ENCODE peak calls at places on chromosome 7, in six cellular contexts. One of them, this sample, is unnamed.
A peak's percentile ranks its signal among the peaks of the same experiment; 100 is the strongest.

GRCh38 chr7:116862234-116863167 is at the start of gene CAPZA2:
- DNase-seq in fibroblast of mammary gland: peak; percentile 80
- DNase-seq in AG04450: peak; percentile 55
- DNase-seq in B cell: peak; percentile 100
- DNase-seq in fibroblast of lung: peak; percentile 89
- DNase-seq in WERI-Rb-1: peak; percentile 92
- DNase-seq in this sample: peak; percentile 97

GRCh38 chr7:16652255-16652583 is 6.2 kb downstream of the BZW2 start:
- DNase-seq in B cell: no peak
- DNase-seq in fibroblast of mammary gland: peak; percentile 59
- DNase-seq in AG04450: no peak
- DNase-seq in WERI-Rb-1: no peak
- DNase-seq in fibroblast of lung: no peak
- DNase-seq in this sample: no peak

GRCh38 chr7:136067277-136067676 is 90.1 kb upstream of the MTPN start:
- DNase-seq in AG04450: no peak
- DNase-seq in fibroblast of lung: no peak
- DNase-seq in B cell: no peak
- DNase-seq in fibroblast of mammary gland: no peak
- DNase-seq in WERI-Rb-1: no peak
- DNase-seq in this sample: no peak

GRCh38 chr7:75951506-75951905 is 36.6 kb downstream of the POR start:
- DNase-seq in fibroblast of mammary gland: peak; percentile 89
- DNase-seq in B cell: no peak
- DNase-seq in fibroblast of lung: peak; percentile 84
- DNase-seq in AG04450: peak; percentile 13
- DNase-seq in WERI-Rb-1: no peak
- DNase-seq in this sample: no peak

GRCh38 chr7:34653787-34654186 is 4.2 kb upstream of the NPSR1 start:
- DNase-seq in WERI-Rb-1: no peak
- DNase-seq in AG04450: no peak
- DNase-seq in B cell: no peak
- DNase-seq in fibroblast of mammary gland: no peak
- DNase-seq in fibroblast of lung: no peak
- DNase-seq in this sample: no peak

GRCh38 chr7:95527033-95527775 is 41.5 kb downstream of the ASB4 start:
- DNase-seq in B cell: peak; percentile 56
- DNase-seq in fibroblast of mammary gland: peak; percentile 64
- DNase-seq in WERI-Rb-1: peak; percentile 50
- DNase-seq in fibroblast of lung: peak; percentile 66
- DNase-seq in AG04450: no peak
- DNase-seq in this sample: peak; percentile 55

GRCh38 chr7:155458317-155459132 is 596 bp downstream of the EN2 start:
- DNase-seq in B cell: peak; percentile 71
- DNase-seq in AG04450: no peak
- DNase-seq in fibroblast of lung: no peak
- DNase-seq in fibroblast of mammary gland: no peak
- DNase-seq in WERI-Rb-1: no peak
- DNase-seq in this sample: peak; percentile 26

GRCh38 chr7:130940907-130941306 is 206.9 kb upstream of the KLF14 start:
- DNase-seq in B cell: no peak
- DNase-seq in fibroblast of mammary gland: no peak
- DNase-seq in WERI-Rb-1: no peak
- DNase-seq in AG04450: no peak
- DNase-seq in fibroblast of lung: peak; percentile 39
- DNase-seq in this sample: no peak

GRCh38 chr7:17144313-17144712 is 154.1 kb upstream of the AHR start:
- DNase-seq in WERI-Rb-1: no peak
- DNase-seq in AG04450: no peak
- DNase-seq in fibroblast of mammary gland: peak; percentile 78
- DNase-seq in B cell: no peak
- DNase-seq in fibroblast of lung: no peak
- DNase-seq in this sample: no peak

GRCh38 chr7:154744226-154744860 is 258.6 kb downstream of the PAXIP1 start:
- DNase-seq in WERI-Rb-1: peak; percentile 46
- DNase-seq in fibroblast of mammary gland: no peak
- DNase-seq in B cell: no peak
- DNase-seq in fibroblast of lung: no peak
- DNase-seq in AG04450: no peak
- DNase-seq in this sample: peak; percentile 25

GRCh38 chr7:116554911-116555310 is 30.1 kb downstream of the CAV1 start:
- DNase-seq in AG04450: no peak
- DNase-seq in fibroblast of lung: no peak
- DNase-seq in B cell: no peak
- DNase-seq in fibroblast of mammary gland: no peak
- DNase-seq in WERI-Rb-1: no peak
- DNase-seq in this sample: no peak

GRCh38 chr7:82384779-82385178 is 58.8 kb downstream of the CACNA2D1 start:
- DNase-seq in B cell: no peak
- DNase-seq in WERI-Rb-1: no peak
- DNase-seq in AG04450: no peak
- DNase-seq in fibroblast of mammary gland: no peak
- DNase-seq in fibroblast of lung: no peak
- DNase-seq in this sample: no peak

GRCh38 chr7:930975-931758 is 23.3 kb downstream of the ADAP1 start:
- DNase-seq in fibroblast of mammary gland: no peak
- DNase-seq in AG04450: no peak
- DNase-seq in WERI-Rb-1: no peak
- DNase-seq in B cell: no peak
- DNase-seq in fibroblast of lung: no peak
- DNase-seq in this sample: no peak

GRCh38 chr7:7869036-7869435 is 99.6 kb upstream of the GLCCI1 start:
- DNase-seq in AG04450: no peak
- DNase-seq in B cell: no peak
- DNase-seq in fibroblast of lung: no peak
- DNase-seq in fibroblast of mammary gland: no peak
- DNase-seq in WERI-Rb-1: no peak
- DNase-seq in this sample: no peak

GRCh38 chr7:13778967-13779366 is 210.5 kb downstream of the ETV1 start:
- DNase-seq in WERI-Rb-1: no peak
- DNase-seq in AG04450: no peak
- DNase-seq in B cell: no peak
- DNase-seq in fibroblast of lung: peak; percentile 21
- DNase-seq in fibroblast of mammary gland: peak; percentile 25
- DNase-seq in this sample: peak; percentile 73

GRCh38 chr7:124723012-124723411 is 42.6 kb downstream of the GPR37 start:
- DNase-seq in B cell: no peak
- DNase-seq in fibroblast of lung: peak; percentile 60
- DNase-seq in WERI-Rb-1: no peak
- DNase-seq in fibroblast of mammary gland: peak; percentile 27
- DNase-seq in AG04450: no peak
- DNase-seq in this sample: peak; percentile 5

GRCh38 chr7:127844165-127844564 is 187.1 kb downstream of the LRRC4 start:
- DNase-seq in AG04450: no peak
- DNase-seq in fibroblast of mammary gland: no peak
- DNase-seq in fibroblast of lung: no peak
- DNase-seq in B cell: no peak
- DNase-seq in WERI-Rb-1: peak; percentile 24
- DNase-seq in this sample: no peak

GRCh38 chr7:55026867-55027490 is 8.2 kb downstream of the EGFR start:
- DNase-seq in AG04450: no peak
- DNase-seq in B cell: no peak
- DNase-seq in fibroblast of mammary gland: peak; percentile 50
- DNase-seq in WERI-Rb-1: no peak
- DNase-seq in fibroblast of lung: no peak
- DNase-seq in this sample: peak; percentile 42

GRCh38 chr7:117808273-117808868 is 64.9 kb downstream of the CTTNBP2 start:
- DNase-seq in fibroblast of lung: peak; percentile 64
- DNase-seq in fibroblast of mammary gland: peak; percentile 55
- DNase-seq in WERI-Rb-1: no peak
- DNase-seq in AG04450: no peak
- DNase-seq in B cell: no peak
- DNase-seq in this sample: no peak

GRCh38 chr7:38975944-38976392 is 1.7 kb upstream of the POU6F2 start:
- DNase-seq in fibroblast of mammary gland: no peak
- DNase-seq in AG04450: no peak
- DNase-seq in B cell: no peak
- DNase-seq in fibroblast of lung: no peak
- DNase-seq in WERI-Rb-1: no peak
- DNase-seq in this sample: no peak

GRCh38 chr7:22856437-22856836 is 33.8 kb upstream of the TOMM7 start:
- DNase-seq in B cell: no peak
- DNase-seq in fibroblast of lung: no peak
- DNase-seq in fibroblast of mammary gland: no peak
- DNase-seq in WERI-Rb-1: no peak
- DNase-seq in AG04450: no peak
- DNase-seq in this sample: no peak

GRCh38 chr7:137572071-137572784 is 228.7 kb upstream of the PTN start:
- DNase-seq in AG04450: no peak
- DNase-seq in fibroblast of mammary gland: peak; percentile 23
- DNase-seq in fibroblast of lung: no peak
- DNase-seq in B cell: no peak
- DNase-seq in WERI-Rb-1: no peak
- DNase-seq in this sample: no peak

GRCh38 chr7:44449531-44449930 is 40.9 kb downstream of the NUDCD3 start:
- DNase-seq in fibroblast of mammary gland: peak; percentile 63
- DNase-seq in WERI-Rb-1: no peak
- DNase-seq in B cell: no peak
- DNase-seq in fibroblast of lung: peak; percentile 61
- DNase-seq in AG04450: no peak
- DNase-seq in this sample: no peak

GRCh38 chr7:75879771-75880184 is 944 bp downstream of the RHBDD2 start:
- DNase-seq in WERI-Rb-1: no peak
- DNase-seq in AG04450: no peak
- DNase-seq in fibroblast of mammary gland: peak; percentile 38
- DNase-seq in fibroblast of lung: peak; percentile 67
- DNase-seq in B cell: no peak
- DNase-seq in this sample: no peak

GRCh38 chr7:36474283-36475010 is 84.8 kb downstream of the ANLN start:
- DNase-seq in AG04450: no peak
- DNase-seq in B cell: no peak
- DNase-seq in fibroblast of mammary gland: peak; percentile 29
- DNase-seq in fibroblast of lung: no peak
- DNase-seq in WERI-Rb-1: no peak
- DNase-seq in this sample: no peak

GRCh38 chr7:1123721-1124120 is 35.8 kb downstream of the GPER1 start:
- DNase-seq in B cell: no peak
- DNase-seq in AG04450: peak; percentile 61
- DNase-seq in WERI-Rb-1: peak; percentile 45
- DNase-seq in fibroblast of mammary gland: peak; percentile 91
- DNase-seq in fibroblast of lung: peak; percentile 88
- DNase-seq in this sample: no peak

GRCh38 chr7:100483101-100483727 is 513 bp upstream of the NYAP1 start:
- DNase-seq in fibroblast of lung: peak; percentile 42
- DNase-seq in WERI-Rb-1: peak; percentile 74
- DNase-seq in AG04450: no peak
- DNase-seq in B cell: peak; percentile 95
- DNase-seq in fibroblast of mammary gland: no peak
- DNase-seq in this sample: peak; percentile 80

DNA sequence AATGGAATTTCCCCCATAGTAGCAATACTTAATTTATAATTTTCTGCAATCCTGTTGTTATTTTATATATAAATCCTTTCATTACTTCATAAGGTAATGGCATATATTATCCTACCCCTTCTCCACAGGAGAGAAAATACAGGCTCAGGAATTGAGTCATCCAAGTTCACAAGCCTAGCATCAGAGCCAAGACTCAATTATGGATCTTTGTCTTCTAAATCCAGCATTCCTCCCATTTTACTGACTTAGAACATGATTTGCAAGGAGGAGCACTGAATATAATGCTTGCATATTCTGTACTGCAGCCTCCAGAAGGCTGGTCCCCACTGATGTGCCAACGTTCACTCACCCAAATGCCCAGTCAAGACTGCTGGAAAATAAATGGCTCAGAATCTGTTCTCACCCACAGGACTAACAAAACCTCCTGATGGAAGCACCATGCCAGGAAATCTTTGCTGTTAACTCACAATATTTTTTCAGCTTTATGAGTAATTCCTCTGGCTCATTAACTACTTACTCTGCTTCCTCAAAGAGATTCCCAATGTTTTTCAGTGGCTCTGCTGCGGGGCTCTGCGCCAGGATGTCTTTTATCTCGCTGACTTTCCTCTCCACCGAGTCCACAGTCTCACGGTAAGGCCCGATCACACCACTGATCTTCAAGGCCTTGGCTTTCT is 48.6 kb downstream of the DLD start:
- DNase-seq in WERI-Rb-1: no peak
- DNase-seq in AG04450: no peak
- DNase-seq in fibroblast of lung: peak; percentile 79
- DNase-seq in fibroblast of mammary gland: peak; percentile 94
- DNase-seq in B cell: no peak
- DNase-seq in this sample: no peak
- TF ChIP-seq CTCF in WERI-Rb-1: no peak
- TF ChIP-seq CTCF in AG04450: no peak
- TF ChIP-seq CTCF in fibroblast of lung: no peak
- TF ChIP-seq CTCF in fibroblast of mammary gland: no peak
- TF ChIP-seq CTCF in B cell: no peak
- TF ChIP-seq CTCF in this sample: no peak

DNA sequence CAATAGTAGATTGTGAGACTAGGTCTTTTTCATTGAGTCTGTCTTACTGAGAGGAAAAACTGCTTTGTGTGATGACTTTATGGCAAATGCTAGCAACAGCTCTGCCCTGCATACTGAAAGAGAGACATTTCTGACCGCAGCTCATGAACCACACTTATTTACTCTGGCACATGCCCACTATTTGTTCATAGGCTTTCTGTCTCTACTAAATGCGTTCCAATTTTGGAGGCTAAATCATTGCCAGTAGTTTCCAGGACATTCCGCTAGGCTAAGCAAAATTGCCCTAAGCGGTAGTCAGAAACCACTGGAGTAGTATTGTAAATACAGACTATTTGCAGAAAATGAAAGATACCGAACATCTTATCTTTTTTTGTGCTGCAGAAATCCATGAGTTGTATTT is 55.6 kb upstream of the DLX6 start:
- DNase-seq in fibroblast of lung: no peak
- DNase-seq in WERI-Rb-1: no peak
- DNase-seq in fibroblast of mammary gland: peak; percentile 13
- DNase-seq in AG04450: no peak
- DNase-seq in B cell: no peak
- DNase-seq in this sample: no peak
- TF ChIP-seq CTCF in fibroblast of lung: no peak
- TF ChIP-seq CTCF in WERI-Rb-1: no peak
- TF ChIP-seq CTCF in fibroblast of mammary gland: no peak
- TF ChIP-seq CTCF in AG04450: no peak
- TF ChIP-seq CTCF in B cell: no peak
- TF ChIP-seq CTCF in this sample: no peak

GRCh38 chr7:10022957-10023356 is 950.7 kb upstream of the PHF14 start:
- DNase-seq in fibroblast of lung: peak; percentile 6
- DNase-seq in AG04450: no peak
- DNase-seq in WERI-Rb-1: peak; percentile 29
- DNase-seq in B cell: no peak
- DNase-seq in fibroblast of mammary gland: no peak
- DNase-seq in this sample: peak; percentile 73
- TF ChIP-seq CTCF in fibroblast of lung: no peak
- TF ChIP-seq CTCF in AG04450: no peak
- TF ChIP-seq CTCF in WERI-Rb-1: peak; percentile 30
- TF ChIP-seq CTCF in B cell: no peak
- TF ChIP-seq CTCF in fibroblast of mammary gland: no peak
- TF ChIP-seq CTCF in this sample: no peak

DNA sequence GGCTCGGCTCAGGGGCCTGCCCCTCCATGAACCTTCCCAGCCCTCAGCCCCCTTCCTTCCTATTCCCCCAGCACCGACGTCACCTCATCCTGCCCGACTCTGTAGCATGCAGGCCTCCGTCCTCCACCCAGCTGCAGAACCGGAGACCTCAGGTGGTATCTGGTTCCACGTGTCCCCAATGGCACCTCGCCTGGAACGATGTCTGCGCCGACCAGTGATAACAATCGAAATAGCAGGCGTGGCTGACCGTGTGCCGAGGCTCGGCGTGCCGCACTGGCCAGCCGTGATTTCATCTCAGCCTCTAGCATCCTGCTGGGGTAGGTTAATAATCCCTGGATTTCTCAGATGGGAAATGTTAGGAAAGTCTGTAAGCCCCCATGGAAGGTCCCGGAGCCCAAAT is 171.7 kb downstream of the CUX1 start:
- DNase-seq in fibroblast of mammary gland: no peak
- DNase-seq in WERI-Rb-1: no peak
- DNase-seq in fibroblast of lung: no peak
- DNase-seq in B cell: no peak
- DNase-seq in AG04450: no peak
- DNase-seq in this sample: no peak
- TF ChIP-seq CTCF in fibroblast of mammary gland: no peak
- TF ChIP-seq CTCF in WERI-Rb-1: no peak
- TF ChIP-seq CTCF in fibroblast of lung: no peak
- TF ChIP-seq CTCF in B cell: no peak
- TF ChIP-seq CTCF in AG04450: no peak
- TF ChIP-seq CTCF in this sample: no peak

This sample was measured in Calu3.